ENCODE peak calls at places on chromosomes 12 and 14, in four cellular contexts. Z is ovary, O is Peyer's patch, R is IMR-90. B is an unnamed sample.

GRCh38 chr12:53428741-53429140 is 5.1 kb downstream of the AMHR2 start:
- DNase-seq in Z (no peak), O (no peak), R (no peak), B (peak)

GRCh38 chr12:55934343-55934742 is 3.4 kb downstream of the DGKA start:
- DNase-seq in Z (no peak), O (no peak), R (no peak), B (no peak)

GRCh38 chr14:61188196-61188595 is 92.9 kb downstream of the TMEM30B start:
- DNase-seq in Z (peak), O (no peak), R (no peak), B (no peak)

GRCh38 chr12:95767703-95768102 is 22.9 kb downstream of the NTN4 start:
- DNase-seq in Z (no peak), O (no peak), R (peak), B (no peak)

GRCh38 chr12:45575417-45575816 is 154.1 kb upstream of the ARID2 start:
- DNase-seq in Z (no peak), O (no peak), R (no peak), B (no peak)

GRCh38 chr14:95659986-95660385 is 26.2 kb upstream of the TCL1B start:
- DNase-seq in Z (peak), O (no peak), R (no peak), B (no peak)

GRCh38 chr14:89849931-89850330 is 104.6 kb downstream of the EFCAB11 start:
- DNase-seq in Z (no peak), O (no peak), R (peak), B (no peak)

GRCh38 chr12:62833634-62834033 is 101.3 kb downstream of the PPM1H start:
- DNase-seq in Z (no peak), O (no peak), R (no peak), B (no peak)

GRCh38 chr12:7093892-7094291 is 1.6 kb upstream of the C1R start:
- DNase-seq in Z (peak), O (no peak), R (no peak), B (no peak)
- TF ChIP-seq POLR2A in Z (peak), O (no peak), R (no peak), B (no peak)

DNA sequence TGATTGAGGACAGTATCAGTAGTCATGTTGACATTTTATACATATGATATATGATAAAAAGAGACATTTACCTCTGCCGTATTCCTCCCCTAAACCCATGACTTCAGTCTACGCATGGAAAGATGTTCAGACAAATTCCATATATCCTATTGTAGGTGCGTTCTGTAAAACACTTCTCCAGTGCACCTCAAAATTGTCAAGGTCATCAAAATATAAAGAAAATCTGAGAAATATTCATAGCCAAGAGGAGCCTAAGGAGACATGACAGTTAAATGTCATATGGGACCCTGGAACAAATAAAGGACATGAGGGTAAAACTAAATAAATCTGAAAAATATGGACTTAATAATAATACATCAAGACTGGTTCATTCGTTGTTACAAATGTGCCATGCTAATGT is 71.5 kb downstream of the CCER1 start:
- DNase-seq in Z (no peak), O (no peak), R (no peak), B (no peak)
- TF ChIP-seq POLR2A in Z (no peak), O (no peak), R (no peak), B (no peak)

DNA sequence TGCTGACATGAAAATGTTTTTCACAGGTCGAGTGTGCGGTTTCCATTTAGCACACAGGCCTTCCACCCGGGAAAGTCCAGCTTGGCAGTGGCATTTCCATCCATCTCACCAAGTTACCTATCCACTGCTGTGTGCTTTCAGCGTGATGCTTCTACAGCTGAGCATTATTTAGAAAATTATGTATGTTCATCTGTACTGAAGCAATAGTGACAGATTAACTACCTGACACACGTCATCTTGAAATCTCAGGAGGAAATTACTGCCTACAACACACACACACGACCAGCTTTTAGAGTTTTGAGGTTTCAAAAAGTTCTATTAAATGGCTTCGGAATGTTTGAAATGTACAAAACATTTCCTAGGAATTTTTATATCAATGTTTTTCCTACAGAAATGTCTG is 39.4 kb downstream of the IFNG-AS1 start:
- DNase-seq in Z (no peak), O (no peak), R (no peak), B (no peak)
- TF ChIP-seq POLR2A in Z (no peak), O (no peak), R (no peak), B (no peak)

GRCh38 chr14:105201928-105202513 is 20.9 kb upstream of the NUDT14 start:
- DNase-seq in Z (no peak), O (peak), R (no peak), B (no peak)
- TF ChIP-seq POLR2A in Z (no peak), O (no peak), R (no peak), B (no peak)

GRCh38 chr12:50764116-50764860 is 387 bp downstream of the ATF1 start:
- DNase-seq in Z (peak), O (no peak), R (peak), B (peak)
- TF ChIP-seq POLR2A in Z (no peak), O (no peak), R (peak), B (no peak)

GRCh38 chr14:44897041-44897843 is 64.5 kb downstream of the KLHL28 start:
- DNase-seq in Z (peak), O (peak), R (peak), B (peak)
- TF ChIP-seq POLR2A in Z (peak), O (peak), R (peak), B (peak)

DNA sequence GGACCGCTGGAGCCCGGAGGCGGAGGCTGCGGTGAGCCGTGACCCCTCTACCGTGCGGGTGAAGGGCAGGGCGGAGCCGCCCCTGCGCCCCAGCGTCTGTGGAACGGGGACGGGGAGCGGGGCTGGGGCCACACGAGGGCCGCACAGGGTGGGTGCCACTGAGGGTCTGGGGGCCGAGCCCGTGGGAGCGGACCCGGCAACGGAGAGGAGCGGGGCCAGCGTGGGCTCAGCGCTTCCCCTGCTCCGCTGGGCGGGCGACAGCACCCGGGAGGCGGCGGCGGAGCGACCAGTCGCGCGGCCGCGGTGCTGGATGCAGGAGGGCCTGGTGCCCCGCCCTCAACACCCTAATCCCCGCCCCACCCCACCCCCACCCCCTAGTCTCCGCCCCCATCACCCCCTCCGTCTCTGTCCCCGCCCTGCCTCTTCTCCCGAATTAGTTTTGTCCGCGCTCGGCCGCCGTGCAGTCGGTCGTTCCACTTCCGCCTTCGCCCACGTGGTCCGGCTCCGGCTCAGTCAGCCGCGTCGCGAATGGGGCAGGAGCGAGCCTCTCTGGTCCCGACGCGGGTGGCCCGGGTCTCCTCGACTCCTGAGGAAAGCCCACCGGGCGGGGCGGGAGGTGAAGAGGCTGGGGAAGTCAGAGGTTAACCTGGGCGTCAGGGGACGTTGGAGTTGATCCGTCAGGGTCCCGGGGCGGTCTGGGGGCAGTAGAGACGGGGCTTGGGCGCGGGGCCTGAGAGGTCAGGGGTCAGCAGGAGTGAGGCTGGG is at the start of gene PUS1:
- DNase-seq in Z (peak), O (peak), R (peak), B (peak)
- TF ChIP-seq POLR2A in Z (no peak), O (peak), R (peak), B (peak)

DNA sequence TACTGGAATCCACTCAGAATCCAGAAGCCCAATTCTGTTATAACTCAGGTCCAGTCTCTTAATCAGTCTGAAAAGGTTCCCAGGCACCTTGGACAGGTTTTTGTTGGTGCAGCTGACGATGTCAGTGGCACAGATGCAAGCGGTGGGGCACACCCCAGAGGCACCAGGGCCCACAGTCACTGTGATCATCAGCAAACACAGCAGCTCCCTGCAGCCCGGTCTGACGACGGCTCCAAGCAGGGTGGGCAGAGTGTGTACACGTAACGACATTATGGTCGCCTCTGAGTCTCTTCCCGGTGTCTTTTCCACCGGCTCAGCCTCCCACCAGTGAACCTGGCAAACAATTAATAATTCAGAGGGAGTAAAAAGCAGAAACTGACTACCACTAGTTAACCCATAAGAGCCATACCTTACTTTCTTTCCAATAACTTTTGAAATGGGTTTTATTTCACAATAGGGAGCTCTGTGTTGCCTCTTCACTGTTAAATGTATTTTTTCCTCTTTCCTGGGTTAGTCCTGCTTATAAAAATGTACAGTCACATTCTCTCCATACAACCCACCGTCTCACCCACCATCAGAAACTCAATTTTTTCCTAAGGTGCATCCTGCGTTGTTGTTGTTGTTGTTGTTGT is 572 bp upstream of the PCED1B start:
- DNase-seq in Z (peak), O (peak), R (peak), B (peak)
- TF ChIP-seq POLR2A in Z (no peak), O (no peak), R (peak), B (no peak)

GRCh38 chr12:75838309-75838708 is 193.3 kb downstream of the PHLDA1 start:
- DNase-seq in Z (no peak), O (no peak), R (no peak), B (no peak)
- TF ChIP-seq POLR2A in Z (no peak), O (no peak), R (no peak), B (no peak)

GRCh38 chr14:67359775-67360468 is at the start of the genes ATP6V1D and EIF2S1:
- DNase-seq in Z (peak), O (peak), R (peak), B (peak)
- TF ChIP-seq POLR2A in Z (peak), O (peak), R (peak), B (peak)

B was measured in spleen.